ENCODE peak calls at places on chromosomes 6 and 20, in seven cellular contexts. One of them, this sample, is unnamed.

GRCh38 chr6:64712606-64713005 is 994.4 kb downstream of the EYS start:
- DNase-seq in H9: no peak
- DNase-seq in mesendoderm: no peak
- DNase-seq in trophoblast cell: no peak
- DNase-seq in mesenchymal stem cell: peak; percentile 29
- DNase-seq in neuronal stem cell: no peak
- DNase-seq in IMR-90: no peak
- DNase-seq in this sample: no peak

GRCh38 chr20:59221881-59222238 is 58.2 kb downstream of the ZNF831 start:
- DNase-seq in neuronal stem cell: no peak
- DNase-seq in H9: no peak
- DNase-seq in trophoblast cell: no peak
- DNase-seq in mesendoderm: no peak
- DNase-seq in mesenchymal stem cell: no peak
- DNase-seq in IMR-90: no peak
- DNase-seq in this sample: no peak

GRCh38 chr6:16947461-16948159 is 154.2 kb upstream of the STMND1 start:
- DNase-seq in neuronal stem cell: no peak
- DNase-seq in trophoblast cell: peak; percentile 14
- DNase-seq in IMR-90: peak; percentile 98
- DNase-seq in mesendoderm: peak; percentile 93
- DNase-seq in H9: no peak
- DNase-seq in mesenchymal stem cell: peak; percentile 78
- DNase-seq in this sample: no peak

GRCh38 chr6:79260772-79261171 is 26.3 kb upstream of the HMGN3 start:
- DNase-seq in H9: no peak
- DNase-seq in neuronal stem cell: no peak
- DNase-seq in mesendoderm: no peak
- DNase-seq in trophoblast cell: no peak
- DNase-seq in mesenchymal stem cell: no peak
- DNase-seq in IMR-90: no peak
- DNase-seq in this sample: no peak

GRCh38 chr6:132513821-132514545 is 1.1 kb upstream of the STX7 start:
- DNase-seq in H9: no peak
- DNase-seq in mesendoderm: no peak
- DNase-seq in IMR-90: no peak
- DNase-seq in trophoblast cell: peak; percentile 39
- DNase-seq in neuronal stem cell: no peak
- DNase-seq in mesenchymal stem cell: no peak
- DNase-seq in this sample: no peak

GRCh38 chr6:101722991-101723579 is 329.6 kb downstream of the GRIK2 start:
- DNase-seq in H9: no peak
- DNase-seq in mesendoderm: no peak
- DNase-seq in IMR-90: peak; percentile 98
- DNase-seq in trophoblast cell: peak; percentile 2
- DNase-seq in mesenchymal stem cell: peak; percentile 82
- DNase-seq in neuronal stem cell: no peak
- DNase-seq in this sample: no peak

GRCh38 chr6:56040271-56040670 is 164.9 kb upstream of the BMP5 start:
- DNase-seq in mesendoderm: no peak
- DNase-seq in mesenchymal stem cell: peak; percentile 63
- DNase-seq in trophoblast cell: no peak
- DNase-seq in neuronal stem cell: no peak
- DNase-seq in IMR-90: peak; percentile 77
- DNase-seq in H9: no peak
- DNase-seq in this sample: no peak

GRCh38 chr20:20520776-20521175 is 152.9 kb downstream of the INSM1 start:
- DNase-seq in mesendoderm: no peak
- DNase-seq in neuronal stem cell: no peak
- DNase-seq in mesenchymal stem cell: peak; percentile 69
- DNase-seq in trophoblast cell: peak; percentile 76
- DNase-seq in IMR-90: peak; percentile 60
- DNase-seq in H9: no peak
- DNase-seq in this sample: no peak

GRCh38 chr6:144447487-144447886 is 162.4 kb downstream of the UTRN start:
- DNase-seq in neuronal stem cell: no peak
- DNase-seq in mesendoderm: no peak
- DNase-seq in H9: no peak
- DNase-seq in IMR-90: peak; percentile 64
- DNase-seq in trophoblast cell: no peak
- DNase-seq in mesenchymal stem cell: no peak
- DNase-seq in this sample: no peak

GRCh38 chr6:11008821-11009220 is 35.3 kb downstream of the ELOVL2 start:
- DNase-seq in trophoblast cell: no peak
- DNase-seq in IMR-90: peak; percentile 84
- DNase-seq in H9: no peak
- DNase-seq in mesenchymal stem cell: peak; percentile 74
- DNase-seq in neuronal stem cell: no peak
- DNase-seq in mesendoderm: no peak
- DNase-seq in this sample: no peak

GRCh38 chr20:36523341-36523740 is 18.0 kb upstream of the MYL9 start:
- DNase-seq in IMR-90: peak; percentile 33
- DNase-seq in mesendoderm: no peak
- DNase-seq in neuronal stem cell: no peak
- DNase-seq in mesenchymal stem cell: no peak
- DNase-seq in trophoblast cell: no peak
- DNase-seq in H9: no peak
- DNase-seq in this sample: no peak

GRCh38 chr20:42792052-42792451 is 397.7 kb downstream of the PTPRT start:
- DNase-seq in mesendoderm: no peak
- DNase-seq in trophoblast cell: no peak
- DNase-seq in neuronal stem cell: no peak
- DNase-seq in IMR-90: no peak
- DNase-seq in H9: no peak
- DNase-seq in mesenchymal stem cell: no peak
- DNase-seq in this sample: no peak

GRCh38 chr6:16658661-16659060 is 102.6 kb downstream of the ATXN1 start:
- DNase-seq in neuronal stem cell: no peak
- DNase-seq in mesendoderm: peak; percentile 30
- DNase-seq in H9: no peak
- DNase-seq in IMR-90: no peak
- DNase-seq in mesenchymal stem cell: no peak
- DNase-seq in trophoblast cell: no peak
- DNase-seq in this sample: no peak

GRCh38 chr20:24109537-24109936 is 121.0 kb upstream of the GGTLC1 start:
- DNase-seq in mesenchymal stem cell: no peak
- DNase-seq in mesendoderm: no peak
- DNase-seq in IMR-90: no peak
- DNase-seq in neuronal stem cell: no peak
- DNase-seq in trophoblast cell: no peak
- DNase-seq in H9: no peak
- DNase-seq in this sample: no peak

GRCh38 chr20:49999329-49999728 is 16.5 kb downstream of the SNAI1 start:
- DNase-seq in IMR-90: no peak
- DNase-seq in mesendoderm: no peak
- DNase-seq in neuronal stem cell: no peak
- DNase-seq in trophoblast cell: peak; percentile 15
- DNase-seq in mesenchymal stem cell: no peak
- DNase-seq in H9: no peak
- DNase-seq in this sample: no peak

GRCh38 chr6:162313922-162314660 is 413.5 kb downstream of the PRKN start:
- DNase-seq in H9: no peak
- DNase-seq in mesendoderm: no peak
- DNase-seq in neuronal stem cell: no peak
- DNase-seq in mesenchymal stem cell: peak; percentile 2
- DNase-seq in trophoblast cell: no peak
- DNase-seq in IMR-90: no peak
- DNase-seq in this sample: no peak

GRCh38 chr6:388202-388903 is 3.2 kb upstream of the IRF4 start:
- DNase-seq in mesendoderm: no peak
- DNase-seq in IMR-90: no peak
- DNase-seq in trophoblast cell: no peak
- DNase-seq in mesenchymal stem cell: no peak
- DNase-seq in H9: no peak
- DNase-seq in neuronal stem cell: no peak
- DNase-seq in this sample: no peak

GRCh38 chr6:119669228-119669627 is 319.7 kb upstream of the MAN1A1 start:
- DNase-seq in H9: no peak
- DNase-seq in neuronal stem cell: no peak
- DNase-seq in mesenchymal stem cell: no peak
- DNase-seq in IMR-90: no peak
- DNase-seq in trophoblast cell: no peak
- DNase-seq in mesendoderm: no peak
- DNase-seq in this sample: no peak

GRCh38 chr6:138943089-138943625 is 44.9 kb downstream of the REPS1 start:
- DNase-seq in IMR-90: peak; percentile 13
- DNase-seq in mesenchymal stem cell: no peak
- DNase-seq in neuronal stem cell: no peak
- DNase-seq in trophoblast cell: no peak
- DNase-seq in H9: no peak
- DNase-seq in mesendoderm: no peak
- DNase-seq in this sample: no peak

GRCh38 chr6:87244380-87244779 is 78.0 kb upstream of the SMIM8 start:
- DNase-seq in H9: no peak
- DNase-seq in neuronal stem cell: no peak
- DNase-seq in mesendoderm: no peak
- DNase-seq in mesenchymal stem cell: peak; percentile 6
- DNase-seq in trophoblast cell: no peak
- DNase-seq in IMR-90: peak; percentile 19
- DNase-seq in this sample: no peak

GRCh38 chr20:16283307-16283706 is 289.9 kb downstream of the KIF16B start:
- DNase-seq in mesenchymal stem cell: no peak
- DNase-seq in mesendoderm: no peak
- DNase-seq in H9: no peak
- DNase-seq in IMR-90: no peak
- DNase-seq in neuronal stem cell: no peak
- DNase-seq in trophoblast cell: no peak
- DNase-seq in this sample: no peak

GRCh38 chr6:158314737-158315136 is 2.5 kb downstream of the TULP4 start:
- DNase-seq in H9: no peak
- DNase-seq in mesendoderm: no peak
- DNase-seq in mesenchymal stem cell: no peak
- DNase-seq in trophoblast cell: no peak
- DNase-seq in neuronal stem cell: no peak
- DNase-seq in IMR-90: no peak
- DNase-seq in this sample: no peak
- H2BK5ac ChIP-seq in H9: no peak overlapping the region
- H2BK5ac ChIP-seq in mesendoderm: no peak overlapping the region
- H2BK5ac ChIP-seq in mesenchymal stem cell: no peak overlapping the region
- H2BK5ac ChIP-seq in trophoblast cell: no peak overlapping the region
- H2BK5ac ChIP-seq in neuronal stem cell: no peak overlapping the region
- H2BK5ac ChIP-seq in IMR-90: no peak overlapping the region
- H2BK5ac ChIP-seq in this sample: no peak overlapping the region

GRCh38 chr6:21748343-21749063 is 155.0 kb downstream of the SOX4 start:
- DNase-seq in mesenchymal stem cell: no peak
- DNase-seq in trophoblast cell: no peak
- DNase-seq in mesendoderm: peak; percentile 60
- DNase-seq in neuronal stem cell: no peak
- DNase-seq in IMR-90: peak; percentile 61
- DNase-seq in H9: no peak
- DNase-seq in this sample: no peak
- H2BK5ac ChIP-seq in mesenchymal stem cell: no peak overlapping the region
- H2BK5ac ChIP-seq in trophoblast cell: no peak overlapping the region
- H2BK5ac ChIP-seq in mesendoderm: no peak overlapping the region
- H2BK5ac ChIP-seq in neuronal stem cell: no peak overlapping the region
- H2BK5ac ChIP-seq in IMR-90: peak overlapping the region; percentile 15
- H2BK5ac ChIP-seq in H9: no peak overlapping the region
- H2BK5ac ChIP-seq in this sample: no peak overlapping the region

DNA sequence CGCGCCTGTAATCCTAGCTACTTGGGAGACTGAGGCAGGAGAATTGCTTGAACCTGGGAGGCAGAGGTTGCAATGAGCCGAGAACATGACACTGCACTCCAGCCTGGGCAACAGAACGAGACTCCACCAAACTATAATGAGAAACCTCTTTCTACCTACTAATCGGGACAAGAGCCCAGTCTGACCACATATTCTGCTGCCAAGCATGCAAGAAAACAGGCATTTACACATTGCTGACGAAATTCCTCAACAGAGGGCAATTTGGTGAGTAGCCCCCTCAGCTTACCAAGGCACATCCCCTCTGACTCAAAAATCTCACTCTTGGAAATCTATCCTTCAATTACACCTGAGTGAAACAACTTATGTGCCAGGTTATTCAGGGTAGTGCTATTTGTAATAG is 81.2 kb downstream of the SLC23A2 start:
- DNase-seq in trophoblast cell: no peak
- DNase-seq in IMR-90: no peak
- DNase-seq in mesendoderm: no peak
- DNase-seq in mesenchymal stem cell: no peak
- DNase-seq in neuronal stem cell: no peak
- DNase-seq in H9: no peak
- DNase-seq in this sample: no peak
- H2BK5ac ChIP-seq in trophoblast cell: no peak overlapping the region
- H2BK5ac ChIP-seq in IMR-90: no peak overlapping the region
- H2BK5ac ChIP-seq in mesendoderm: no peak overlapping the region
- H2BK5ac ChIP-seq in mesenchymal stem cell: no peak overlapping the region
- H2BK5ac ChIP-seq in neuronal stem cell: no peak overlapping the region
- H2BK5ac ChIP-seq in H9: no peak overlapping the region
- H2BK5ac ChIP-seq in this sample: no peak overlapping the region

GRCh38 chr6:157956171-157956730 is 25.4 kb upstream of the SYNJ2 start:
- DNase-seq in H9: no peak
- DNase-seq in mesenchymal stem cell: no peak
- DNase-seq in trophoblast cell: peak; percentile 53
- DNase-seq in IMR-90: no peak
- DNase-seq in neuronal stem cell: no peak
- DNase-seq in mesendoderm: no peak
- DNase-seq in this sample: no peak

GRCh38 chr6:157961829-157962228 is 19.8 kb upstream of the SYNJ2 start:
- DNase-seq in mesenchymal stem cell: no peak
- DNase-seq in H9: no peak
- DNase-seq in neuronal stem cell: no peak
- DNase-seq in trophoblast cell: no peak
- DNase-seq in mesendoderm: no peak
- DNase-seq in IMR-90: no peak
- DNase-seq in this sample: no peak

GRCh38 chr6:157961116-157961515 is 20.5 kb upstream of the SYNJ2 start:
- DNase-seq in IMR-90: no peak
- DNase-seq in mesendoderm: no peak
- DNase-seq in mesenchymal stem cell: no peak
- DNase-seq in H9: no peak
- DNase-seq in trophoblast cell: no peak
- DNase-seq in neuronal stem cell: no peak
- DNase-seq in this sample: no peak

GRCh38 chr6:157962601-157963084 is 19.0 kb upstream of the SYNJ2 start:
- DNase-seq in neuronal stem cell: no peak
- DNase-seq in trophoblast cell: no peak
- DNase-seq in mesenchymal stem cell: no peak
- DNase-seq in IMR-90: peak; percentile 83
- DNase-seq in mesendoderm: no peak
- DNase-seq in H9: no peak
- DNase-seq in this sample: no peak

GRCh38 chr6:157959451-157960227 is 22.0 kb upstream of the SYNJ2 start:
- DNase-seq in H9: no peak
- DNase-seq in trophoblast cell: no peak
- DNase-seq in IMR-90: no peak
- DNase-seq in neuronal stem cell: no peak
- DNase-seq in mesendoderm: no peak
- DNase-seq in mesenchymal stem cell: no peak
- DNase-seq in this sample: no peak
- H2BK5ac ChIP-seq in H9: no peak overlapping the region
- H2BK5ac ChIP-seq in trophoblast cell: no peak overlapping the region
- H2BK5ac ChIP-seq in IMR-90: no peak overlapping the region
- H2BK5ac ChIP-seq in neuronal stem cell: no peak overlapping the region
- H2BK5ac ChIP-seq in mesendoderm: no peak overlapping the region
- H2BK5ac ChIP-seq in mesenchymal stem cell: no peak overlapping the region
- H2BK5ac ChIP-seq in this sample: no peak overlapping the region

This sample was measured in H1.